ENCODE peak calls at places on chromosomes 4 and X, in six cellular contexts. N is substantia nigra; D is stimulated activated naive CD4-positive, alpha-beta T cell treated with Interleukin-2 at 50 U/mL for 16 hours; T is activated CD8-positive, alpha-beta memory T cell treated with anti-CD3 and anti-CD28 coated beads for 48 hours; Q is T follicular helper cell; Z is CD8-positive, alpha-beta memory T cell. B is an unnamed sample.

GRCh38 chr4:113406723-113407016 is 354.9 kb downstream of the CAMK2D start:
- DNase-seq in N (no peak), D (no peak), T (no peak), Q (no peak), Z (no peak), B (no peak)

GRCh38 chr4:2793578-2793919 is 664 bp downstream of the SH3BP2 start:
- DNase-seq in N (no peak), D (peak), T (no peak), Q (no peak), Z (no peak), B (no peak)

GRCh38 chr4:37908488-37909343 is 17.8 kb downstream of the TBC1D1 start:
- DNase-seq in N (no peak), D (no peak), T (no peak), Q (no peak), Z (no peak), B (no peak)

GRCh38 chrX:46447384-46447783 is 97.8 kb downstream of the ZNF674 start:
- DNase-seq in N (no peak), D (no peak), T (no peak), Q (no peak), Z (no peak), B (no peak)

GRCh38 chr4:106261980-106262379 is 54.0 kb downstream of the TBCK start:
- DNase-seq in N (no peak), D (no peak), T (no peak), Q (no peak), Z (no peak), B (no peak)

GRCh38 chr4:123505077-123505456 is 108.5 kb downstream of the SPRY1 start:
- DNase-seq in N (no peak), D (no peak), T (no peak), Q (no peak), Z (no peak), B (no peak)

GRCh38 chrX:84362184-84362838 is 139.9 kb downstream of the HDX start:
- DNase-seq in N (no peak), D (no peak), T (no peak), Q (no peak), Z (no peak), B (no peak)

GRCh38 chr4:76690091-76690905 is 207.6 kb downstream of the SOWAHB start:
- DNase-seq in N (no peak), D (no peak), T (no peak), Q (no peak), Z (no peak), B (no peak)

GRCh38 chrX:97065973-97066372 is 182.3 kb downstream of the RPA4 start:
- DNase-seq in N (no peak), D (no peak), T (no peak), Q (no peak), Z (no peak), B (no peak)

GRCh38 chr4:2416564-2417195 is 1.8 kb downstream of the ZFYVE28 start:
- DNase-seq in N (no peak), D (peak), T (no peak), Q (no peak), Z (no peak), B (no peak)